ENCODE peak calls at places on chromosomes 13 and 19, in four cellular contexts. B, I, K and F are unnamed samples.

GRCh38 chr19:13007292-13008045 is 12.2 kb downstream of the NFIX start:
- DNase-seq in B (no peak), I (no peak), K (peak), F (no peak)

GRCh38 chr13:98457053-98457452 is 119.9 kb downstream of the STK24 start:
- DNase-seq in B (no peak), I (no peak), K (no peak), F (no peak)

GRCh38 chr13:28337196-28338045 is 157.5 kb downstream of the FLT1 start:
- DNase-seq in K (no peak), B (peak), I (no peak), F (peak)

GRCh38 chr19:48897181-48897580 is 1.4 kb downstream of the TULP2 start:
- DNase-seq in B (no peak), I (no peak), K (no peak), F (no peak)

GRCh38 chr19:15812059-15812722 is 3.3 kb downstream of the OR10H1 start:
- DNase-seq in B (no peak), I (peak), K (no peak), F (no peak)

GRCh38 chr13:60230593-60230992 is 66.9 kb upstream of the DIAPH3 start:
- DNase-seq in B (peak), I (no peak), K (no peak), F (peak)

GRCh38 chr13:59452189-59452588 is 711.5 kb downstream of the DIAPH3 start:
- DNase-seq in K (no peak), I (no peak), B (no peak), F (no peak)

GRCh38 chr19:33024398-33024797 is 40.3 kb downstream of the RHPN2 start:
- DNase-seq in I (no peak), B (no peak), K (no peak), F (no peak)

GRCh38 chr19:48630289-48631036 is 6.7 kb downstream of the DBP start:
- DNase-seq in K (peak), B (peak), I (no peak), F (peak)

GRCh38 chr13:100280681-100281080 is 191.8 kb downstream of the PCCA start:
- DNase-seq in K (no peak), B (no peak), I (no peak), F (peak)

GRCh38 chr19:35017507-35017906 is 12.8 kb upstream of the SCN1B start:
- DNase-seq in K (no peak), B (no peak), I (no peak), F (no peak)

GRCh38 chr13:40398060-40398459 is 268.4 kb downstream of the FOXO1 start:
- DNase-seq in B (no peak), I (no peak), K (no peak), F (no peak)

GRCh38 chr13:52760078-52760477 is 20.5 kb upstream of the CNMD start:
- DNase-seq in K (no peak), I (no peak), B (no peak), F (no peak)